ENCODE peak calls at places on chromosomes 16 and 17, in nine cellular contexts. U is neuronal stem cell; Y is left lobe of liver; G is activated naive CD4-positive, alpha-beta T cell; E is KBM-7; J is GM04503; Z is ecto neural progenitor cell; K is ureter; B is effector memory CD8-positive, alpha-beta T cell. I is an unnamed sample.

GRCh38 chr16:71440669-71441347 is 1.0 kb downstream of the TLE7 start:
- DNase-seq in U (no peak), K (no peak), Y (no peak), G (no peak), B (no peak), Z (no peak), J (no peak), E (no peak), I (no peak)

GRCh38 chr17:29645516-29646051 is 22.9 kb upstream of the CORO6 start:
- DNase-seq in U (no peak), E (no peak), J (peak), G (no peak), B (no peak), K (peak), Y (no peak), Z (no peak), I (no peak)

GRCh38 chr17:43468746-43469544 is 14.8 kb upstream of the DHX8 start:
- DNase-seq in J (peak), B (no peak), K (no peak), G (no peak), Y (no peak), E (no peak), U (no peak), Z (no peak), I (no peak)

GRCh38 chr17:4708436-4708835 is 2.0 kb upstream of the ARRB2 start:
- DNase-seq in G (no peak), K (no peak), J (no peak), B (peak), E (peak), U (no peak), Y (no peak), Z (no peak), I (no peak)

GRCh38 chr17:47875586-47875985 is 20.4 kb upstream of the SP2 start:
- DNase-seq in G (no peak), Z (no peak), J (no peak), Y (no peak), E (no peak), U (no peak), B (no peak), K (no peak), I (no peak)

GRCh38 chr17:74754832-74755231 is 6.4 kb downstream of the NHERF1 start:
- DNase-seq in J (no peak), G (no peak), Y (no peak), B (no peak), E (no peak), K (no peak), Z (no peak), U (no peak), I (no peak)

GRCh38 chr16:64343061-64343819 is 778.6 kb downstream of the CDH11 start:
- DNase-seq in B (no peak), U (no peak), Y (no peak), J (no peak), G (no peak), E (no peak), Z (no peak), K (no peak), I (no peak)

GRCh38 chr17:43907425-43907981 is at the start of gene MPP2:
- DNase-seq in Y (no peak), B (peak), K (peak), Z (peak), E (peak), U (peak), G (peak), J (no peak), I (no peak)

GRCh38 chr17:46851029-46851741 is at the start of gene WNT9B:
- DNase-seq in B (no peak), E (no peak), J (no peak), K (no peak), Y (peak), G (no peak), Z (peak), U (no peak), I (no peak)

GRCh38 chr17:57881143-57881542 is 31.3 kb upstream of the MRPS23 start:
- DNase-seq in U (no peak), Y (no peak), J (peak), E (no peak), G (no peak), Z (no peak), B (no peak), K (no peak), I (no peak)

GRCh38 chr16:30473231-30474061 is 904 bp downstream of the ITGAL start:
- DNase-seq in K (no peak), B (peak), U (no peak), E (peak), Y (no peak), G (peak), J (no peak), Z (no peak), I (no peak)

GRCh38 chr17:53390575-53390974 is 432.2 kb upstream of the KIF2B start:
- DNase-seq in B (no peak), Y (no peak), Z (no peak), E (no peak), U (no peak), J (no peak), G (no peak), K (no peak), I (no peak)

GRCh38 chr17:73324711-73325526 is 13.1 kb upstream of the CDC42EP4 start:
- DNase-seq in K (no peak), G (no peak), B (no peak), Y (no peak), E (no peak), U (no peak), Z (no peak), J (no peak), I (no peak)

GRCh38 chr16:4067262-4068001 is 48.8 kb downstream of the ADCY9 start:
- DNase-seq in Z (no peak), E (no peak), K (no peak), U (no peak), G (no peak), Y (no peak), J (peak), B (no peak), I (no peak)

GRCh38 chr17:49964539-49965521 is 4.2 kb upstream of the DLX4 start:
- DNase-seq in B (no peak), U (no peak), Y (no peak), G (no peak), E (no peak), Z (no peak), K (no peak), J (no peak), I (no peak)

GRCh38 chr17:67027031-67027628 is 17.2 kb upstream of the CACNG1 start:
- DNase-seq in U (no peak), K (no peak), Y (no peak), B (no peak), Z (no peak), J (no peak), G (no peak), E (no peak), I (no peak)

GRCh38 chr16:14502256-14502875 is 127.7 kb downstream of the PARN start:
- DNase-seq in J (no peak), B (no peak), Y (no peak), G (no peak), K (no peak), Z (no peak), E (no peak), U (no peak), I (no peak)

GRCh38 chr17:49753959-49754391 is 10.0 kb downstream of the FAM117A start:
- DNase-seq in G (no peak), B (no peak), E (no peak), J (no peak), K (no peak), Z (no peak), Y (no peak), U (no peak), I (no peak)

GRCh38 chr16:31476305-31477219 is 4.6 kb downstream of the TGFB1I1 start:
- DNase-seq in Y (peak), G (peak), U (no peak), Z (peak), J (no peak), E (no peak), K (no peak), B (peak), I (no peak)

GRCh38 chr17:69769050-69769449 is 306.0 kb upstream of the KCNJ16 start:
- DNase-seq in U (no peak), J (no peak), B (no peak), Y (no peak), K (no peak), Z (no peak), G (no peak), E (no peak), I (no peak)

GRCh38 chr16:59179446-59180082 is 445.4 kb upstream of the GOT2 start:
- DNase-seq in K (no peak), U (no peak), Y (no peak), Z (no peak), B (no peak), J (no peak), E (no peak), G (no peak), I (no peak)

GRCh38 chr17:17201907-17202306 is 4.2 kb downstream of the PLD6 start:
- DNase-seq in U (no peak), Z (no peak), J (no peak), B (no peak), G (no peak), Y (no peak), K (no peak), E (no peak), I (no peak)

GRCh38 chr16:46974352-46974751 is 878 bp upstream of the DNAJA2 start:
- DNase-seq in Y (no peak), J (no peak), U (no peak), K (no peak), Z (no peak), E (peak), G (no peak), B (peak), I (no peak)

I was measured in cortex of kidney.